ENCODE peak calls at places on chromosomes 11 and 22, in seven cellular contexts. One of them, this sample, is unnamed.

GRCh38 chr22:43722444-43722843 is 89.7 kb downstream of the EFCAB6 start:
- DNase-seq in adrenal gland: no peak
- DNase-seq in osteocyte: no peak
- DNase-seq in WTC11: no peak
- DNase-seq in thoracic aorta: no peak
- DNase-seq in mucosa of descending colon: no peak
- DNase-seq in fibroblast of mammary gland: no peak
- DNase-seq in this sample: no peak

GRCh38 chr22:49300951-49301397 is 526.7 kb downstream of the BRD1 start:
- DNase-seq in thoracic aorta: no peak
- DNase-seq in adrenal gland: peak; percentile 2
- DNase-seq in fibroblast of mammary gland: no peak
- DNase-seq in osteocyte: peak; percentile 57
- DNase-seq in WTC11: no peak
- DNase-seq in mucosa of descending colon: no peak
- DNase-seq in this sample: no peak

GRCh38 chr11:123525511-123525918 is 95.4 kb downstream of the GRAMD1B start:
- DNase-seq in fibroblast of mammary gland: no peak
- DNase-seq in osteocyte: no peak
- DNase-seq in thoracic aorta: no peak
- DNase-seq in mucosa of descending colon: no peak
- DNase-seq in adrenal gland: peak; percentile 60
- DNase-seq in WTC11: no peak
- DNase-seq in this sample: no peak

GRCh38 chr22:41768420-41768819 is 32.1 kb upstream of the CCDC134 start:
- DNase-seq in mucosa of descending colon: no peak
- DNase-seq in thoracic aorta: no peak
- DNase-seq in adrenal gland: no peak
- DNase-seq in WTC11: no peak
- DNase-seq in fibroblast of mammary gland: peak; percentile 26
- DNase-seq in osteocyte: no peak
- DNase-seq in this sample: peak; percentile 14

GRCh38 chr11:115751244-115751643 is 247.0 kb upstream of the CADM1 start:
- DNase-seq in mucosa of descending colon: no peak
- DNase-seq in adrenal gland: no peak
- DNase-seq in osteocyte: no peak
- DNase-seq in WTC11: no peak
- DNase-seq in thoracic aorta: no peak
- DNase-seq in fibroblast of mammary gland: no peak
- DNase-seq in this sample: no peak

GRCh38 chr11:116427903-116428637 is 344.7 kb downstream of the BUD13 start:
- DNase-seq in fibroblast of mammary gland: no peak
- DNase-seq in mucosa of descending colon: peak; percentile 51
- DNase-seq in adrenal gland: peak; percentile 25
- DNase-seq in thoracic aorta: no peak
- DNase-seq in osteocyte: no peak
- DNase-seq in WTC11: no peak
- DNase-seq in this sample: no peak

GRCh38 chr11:19803506-19803998 is 90.9 kb downstream of the NAV2 start:
- DNase-seq in osteocyte: no peak
- DNase-seq in adrenal gland: no peak
- DNase-seq in mucosa of descending colon: peak; percentile 34
- DNase-seq in WTC11: no peak
- DNase-seq in fibroblast of mammary gland: no peak
- DNase-seq in thoracic aorta: no peak
- DNase-seq in this sample: no peak

GRCh38 chr11:107564877-107565218 is 687 bp downstream of the ALKBH8 start:
- DNase-seq in fibroblast of mammary gland: no peak
- DNase-seq in mucosa of descending colon: no peak
- DNase-seq in thoracic aorta: no peak
- DNase-seq in WTC11: no peak
- DNase-seq in adrenal gland: no peak
- DNase-seq in osteocyte: no peak
- DNase-seq in this sample: no peak

GRCh38 chr11:107844041-107844440 is 14.5 kb downstream of the SLC35F2 start:
- DNase-seq in WTC11: no peak
- DNase-seq in thoracic aorta: no peak
- DNase-seq in fibroblast of mammary gland: peak; percentile 84
- DNase-seq in adrenal gland: no peak
- DNase-seq in mucosa of descending colon: no peak
- DNase-seq in osteocyte: no peak
- DNase-seq in this sample: peak; percentile 26

GRCh38 chr22:23305922-23306374 is 125.6 kb downstream of the BCR start:
- DNase-seq in fibroblast of mammary gland: peak; percentile 46
- DNase-seq in osteocyte: no peak
- DNase-seq in thoracic aorta: peak; percentile 43
- DNase-seq in WTC11: no peak
- DNase-seq in adrenal gland: peak; percentile 86
- DNase-seq in mucosa of descending colon: no peak
- DNase-seq in this sample: peak; percentile 75

GRCh38 chr11:74633406-74634393 is 41.3 kb downstream of the POLD3 start:
- DNase-seq in mucosa of descending colon: no peak
- DNase-seq in fibroblast of mammary gland: no peak
- DNase-seq in osteocyte: no peak
- DNase-seq in adrenal gland: no peak
- DNase-seq in thoracic aorta: no peak
- DNase-seq in WTC11: no peak
- DNase-seq in this sample: no peak

GRCh38 chr11:33437529-33437928 is 180.3 kb downstream of the HIPK3 start:
- DNase-seq in adrenal gland: no peak
- DNase-seq in fibroblast of mammary gland: no peak
- DNase-seq in mucosa of descending colon: no peak
- DNase-seq in WTC11: no peak
- DNase-seq in osteocyte: no peak
- DNase-seq in thoracic aorta: no peak
- DNase-seq in this sample: no peak

GRCh38 chr11:65298655-65299179 is 15.9 kb upstream of the CDC42EP2 start:
- DNase-seq in thoracic aorta: no peak
- DNase-seq in mucosa of descending colon: peak; percentile 48
- DNase-seq in adrenal gland: peak; percentile 58
- DNase-seq in fibroblast of mammary gland: peak; percentile 64
- DNase-seq in osteocyte: no peak
- DNase-seq in WTC11: no peak
- DNase-seq in this sample: peak; percentile 57

GRCh38 chr22:30392661-30393321 is 4.0 kb upstream of the SEC14L2 start:
- DNase-seq in thoracic aorta: no peak
- DNase-seq in adrenal gland: no peak
- DNase-seq in mucosa of descending colon: no peak
- DNase-seq in fibroblast of mammary gland: no peak
- DNase-seq in osteocyte: no peak
- DNase-seq in WTC11: no peak
- DNase-seq in this sample: no peak

GRCh38 chr22:36344106-36344827 is 43.5 kb downstream of the MYH9 start:
- DNase-seq in WTC11: no peak
- DNase-seq in thoracic aorta: no peak
- DNase-seq in osteocyte: no peak
- DNase-seq in adrenal gland: no peak
- DNase-seq in fibroblast of mammary gland: no peak
- DNase-seq in mucosa of descending colon: no peak
- DNase-seq in this sample: no peak

GRCh38 chr11:30895046-30895445 is 308.9 kb upstream of the MPPED2 start:
- DNase-seq in osteocyte: no peak
- DNase-seq in thoracic aorta: no peak
- DNase-seq in fibroblast of mammary gland: no peak
- DNase-seq in mucosa of descending colon: no peak
- DNase-seq in WTC11: no peak
- DNase-seq in adrenal gland: no peak
- DNase-seq in this sample: no peak

GRCh38 chr22:25485626-25486545 is 78.6 kb upstream of the GRK3 start:
- DNase-seq in thoracic aorta: no peak
- DNase-seq in fibroblast of mammary gland: no peak
- DNase-seq in WTC11: no peak
- DNase-seq in mucosa of descending colon: no peak
- DNase-seq in adrenal gland: no peak
- DNase-seq in osteocyte: no peak
- DNase-seq in this sample: no peak

GRCh38 chr11:123145220-123145619 is 49.8 kb downstream of the CLMP start:
- DNase-seq in thoracic aorta: peak; percentile 28
- DNase-seq in WTC11: no peak
- DNase-seq in osteocyte: no peak
- DNase-seq in adrenal gland: peak; percentile 83
- DNase-seq in fibroblast of mammary gland: peak; percentile 98
- DNase-seq in mucosa of descending colon: no peak
- DNase-seq in this sample: peak; percentile 62

GRCh38 chr11:65640483-65641207 is 2.7 kb downstream of the SIPA1 start:
- DNase-seq in adrenal gland: peak; percentile 62
- DNase-seq in fibroblast of mammary gland: no peak
- DNase-seq in osteocyte: no peak
- DNase-seq in WTC11: no peak
- DNase-seq in mucosa of descending colon: peak; percentile 67
- DNase-seq in thoracic aorta: no peak
- DNase-seq in this sample: no peak

GRCh38 chr11:47202569-47202968 is 12.2 kb upstream of the DDB2 start:
- DNase-seq in mucosa of descending colon: no peak
- DNase-seq in adrenal gland: no peak
- DNase-seq in WTC11: no peak
- DNase-seq in osteocyte: no peak
- DNase-seq in fibroblast of mammary gland: no peak
- DNase-seq in thoracic aorta: no peak
- DNase-seq in this sample: no peak
- TF ChIP-seq CTCF in mucosa of descending colon: no peak
- TF ChIP-seq CTCF in adrenal gland: no peak
- TF ChIP-seq CTCF in WTC11: no peak
- TF ChIP-seq CTCF in osteocyte: no peak
- TF ChIP-seq CTCF in fibroblast of mammary gland: no peak
- TF ChIP-seq CTCF in thoracic aorta: no peak
- TF ChIP-seq CTCF in this sample: no peak

DNA sequence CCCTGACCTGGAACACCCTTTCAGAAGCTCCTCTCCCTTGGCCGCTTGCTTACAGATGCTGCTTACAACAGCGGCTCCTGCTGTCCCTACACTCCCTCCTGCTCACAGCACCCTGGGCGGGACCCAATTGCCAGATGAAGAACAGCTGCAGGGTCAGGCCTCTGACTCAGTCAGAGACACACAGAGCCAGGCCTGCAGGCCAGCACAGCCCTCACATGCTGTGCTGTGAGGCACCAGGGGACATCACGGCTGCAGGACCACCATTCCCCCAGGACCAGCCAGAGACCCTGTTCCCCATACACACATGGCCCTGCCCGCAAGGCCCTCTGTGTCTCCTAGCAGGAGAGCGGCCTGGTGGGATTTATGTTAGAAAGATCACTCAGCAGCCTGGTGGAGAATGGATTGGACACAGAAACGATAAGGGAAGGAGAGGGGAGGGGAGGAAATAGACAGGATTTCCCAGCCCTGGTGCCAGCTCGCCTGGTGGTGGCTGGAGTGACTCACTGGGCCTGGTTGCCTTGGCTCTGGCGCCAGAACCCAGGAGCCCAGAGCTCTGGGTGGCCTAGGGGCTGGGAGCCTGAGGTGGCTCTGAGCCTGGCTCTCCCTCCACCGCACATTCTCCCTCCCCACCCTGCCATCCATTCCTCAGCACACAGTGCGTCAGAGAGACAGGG is 6.7 kb downstream of the CAPN5 start:
- DNase-seq in thoracic aorta: peak; percentile 81
- DNase-seq in mucosa of descending colon: peak; percentile 90
- DNase-seq in adrenal gland: peak; percentile 97
- DNase-seq in fibroblast of mammary gland: peak; percentile 96
- DNase-seq in osteocyte: peak; percentile 93
- DNase-seq in WTC11: no peak
- DNase-seq in this sample: peak; percentile 90
- TF ChIP-seq CTCF in thoracic aorta: peak; percentile 45
- TF ChIP-seq CTCF in mucosa of descending colon: peak; percentile 56
- TF ChIP-seq CTCF in adrenal gland: peak; percentile 49
- TF ChIP-seq CTCF in fibroblast of mammary gland: peak; percentile 52
- TF ChIP-seq CTCF in osteocyte: peak; percentile 66
- TF ChIP-seq CTCF in WTC11: no peak
- TF ChIP-seq CTCF in this sample: peak; percentile 52

GRCh38 chr11:104484784-104485554 is 321.0 kb upstream of the PDGFD start:
- DNase-seq in fibroblast of mammary gland: no peak
- DNase-seq in thoracic aorta: no peak
- DNase-seq in adrenal gland: no peak
- DNase-seq in osteocyte: no peak
- DNase-seq in WTC11: no peak
- DNase-seq in mucosa of descending colon: no peak
- DNase-seq in this sample: no peak
- TF ChIP-seq CTCF in fibroblast of mammary gland: no peak
- TF ChIP-seq CTCF in thoracic aorta: no peak
- TF ChIP-seq CTCF in adrenal gland: no peak
- TF ChIP-seq CTCF in osteocyte: no peak
- TF ChIP-seq CTCF in WTC11: no peak
- TF ChIP-seq CTCF in mucosa of descending colon: no peak
- TF ChIP-seq CTCF in this sample: no peak

DNA sequence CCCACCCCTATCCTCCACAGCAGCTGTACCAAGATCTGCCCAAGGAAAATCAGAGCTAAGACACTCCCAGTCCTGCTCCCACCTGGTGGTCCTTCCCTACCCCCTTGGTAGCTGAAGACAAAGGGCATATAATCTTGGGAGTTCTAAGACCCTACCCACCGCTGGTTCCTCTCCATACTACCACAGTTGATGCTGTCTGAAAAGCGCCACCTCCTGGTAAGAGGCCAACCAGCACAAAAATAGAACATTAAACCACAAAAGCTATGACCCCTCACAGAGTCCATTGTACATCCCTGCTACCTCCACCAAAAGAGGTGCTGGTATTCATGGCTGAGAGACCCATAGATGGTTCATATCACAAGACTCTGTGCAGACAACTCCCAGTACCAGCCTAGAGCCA is 161.5 kb upstream of the ARHGAP42 start:
- DNase-seq in adrenal gland: no peak
- DNase-seq in thoracic aorta: no peak
- DNase-seq in osteocyte: no peak
- DNase-seq in fibroblast of mammary gland: no peak
- DNase-seq in WTC11: peak; percentile 65
- DNase-seq in mucosa of descending colon: no peak
- DNase-seq in this sample: no peak
- TF ChIP-seq CTCF in adrenal gland: no peak
- TF ChIP-seq CTCF in thoracic aorta: no peak
- TF ChIP-seq CTCF in osteocyte: no peak
- TF ChIP-seq CTCF in fibroblast of mammary gland: no peak
- TF ChIP-seq CTCF in WTC11: peak; percentile 47
- TF ChIP-seq CTCF in mucosa of descending colon: no peak
- TF ChIP-seq CTCF in this sample: no peak

GRCh38 chr11:66951135-66951534 is 7.0 kb downstream of the PC start:
- DNase-seq in mucosa of descending colon: no peak
- DNase-seq in thoracic aorta: no peak
- DNase-seq in WTC11: peak; percentile 61
- DNase-seq in osteocyte: no peak
- DNase-seq in adrenal gland: no peak
- DNase-seq in fibroblast of mammary gland: no peak
- DNase-seq in this sample: no peak
- TF ChIP-seq CTCF in mucosa of descending colon: no peak
- TF ChIP-seq CTCF in thoracic aorta: no peak
- TF ChIP-seq CTCF in WTC11: no peak
- TF ChIP-seq CTCF in osteocyte: peak; percentile 8
- TF ChIP-seq CTCF in adrenal gland: no peak
- TF ChIP-seq CTCF in fibroblast of mammary gland: no peak
- TF ChIP-seq CTCF in this sample: peak; percentile 5